ENCODE peak calls at places on chromosomes 3 and 15, in four cellular contexts. One of them, this sample, is unnamed.

GRCh38 chr3:102180291-102180931 is 254.4 kb upstream of the ZPLD1 start:
- DNase-seq in K562: no peak
- DNase-seq in IMR-90: peak; percentile 95
- DNase-seq in left ventricle myocardium inferior: no peak
- DNase-seq in this sample: no peak

GRCh38 chr3:58486036-58486435 is 5.9 kb upstream of the KCTD6 start:
- DNase-seq in K562: no peak
- DNase-seq in IMR-90: no peak
- DNase-seq in left ventricle myocardium inferior: no peak
- DNase-seq in this sample: no peak

GRCh38 chr15:76994001-76994400 is 925 bp upstream of the PSTPIP1 start:
- DNase-seq in left ventricle myocardium inferior: peak; percentile 51
- DNase-seq in K562: no peak
- DNase-seq in IMR-90: no peak
- DNase-seq in this sample: no peak

GRCh38 chr3:132354916-132355702 is 37.9 kb downstream of the ACP3 start:
- DNase-seq in left ventricle myocardium inferior: no peak
- DNase-seq in K562: no peak
- DNase-seq in IMR-90: no peak
- DNase-seq in this sample: no peak

GRCh38 chr3:27221264-27221932 is 147.8 kb downstream of the NEK10 start:
- DNase-seq in IMR-90: no peak
- DNase-seq in K562: no peak
- DNase-seq in left ventricle myocardium inferior: no peak
- DNase-seq in this sample: no peak

GRCh38 chr3:125959317-125960065 is 9.5 kb upstream of the ROPN1B start:
- DNase-seq in IMR-90: no peak
- DNase-seq in left ventricle myocardium inferior: no peak
- DNase-seq in K562: no peak
- DNase-seq in this sample: no peak

GRCh38 chr3:113890256-113890900 is 51.8 kb downstream of the GRAMD1C start:
- DNase-seq in K562: no peak
- DNase-seq in IMR-90: no peak
- DNase-seq in left ventricle myocardium inferior: no peak
- DNase-seq in this sample: no peak

GRCh38 chr3:188061133-188061532 is 92.8 kb upstream of the LPP start:
- DNase-seq in K562: no peak
- DNase-seq in IMR-90: peak; percentile 64
- DNase-seq in left ventricle myocardium inferior: no peak
- DNase-seq in this sample: peak; percentile 15

GRCh38 chr3:128267541-128267940 is 114.3 kb downstream of the EEFSEC start:
- DNase-seq in IMR-90: no peak
- DNase-seq in left ventricle myocardium inferior: no peak
- DNase-seq in K562: no peak
- DNase-seq in this sample: no peak

GRCh38 chr3:28916713-28917499 is 364.0 kb upstream of the RBMS3 start:
- DNase-seq in IMR-90: peak; percentile 65
- DNase-seq in left ventricle myocardium inferior: peak; percentile 54
- DNase-seq in K562: no peak
- DNase-seq in this sample: peak; percentile 4

GRCh38 chr3:194204036-194204792 is 68.3 kb downstream of the HES1 start:
- DNase-seq in IMR-90: no peak
- DNase-seq in K562: no peak
- DNase-seq in left ventricle myocardium inferior: no peak
- DNase-seq in this sample: peak; percentile 56

GRCh38 chr3:194201953-194202666 is 66.2 kb downstream of the HES1 start:
- DNase-seq in left ventricle myocardium inferior: no peak
- DNase-seq in K562: no peak
- DNase-seq in IMR-90: no peak
- DNase-seq in this sample: no peak

GRCh38 chr3:194204793-194205065 is 68.8 kb downstream of the HES1 start:
- DNase-seq in K562: no peak
- DNase-seq in IMR-90: no peak
- DNase-seq in left ventricle myocardium inferior: no peak
- DNase-seq in this sample: peak; percentile 9

GRCh38 chr3:194205675-194206133 is 69.8 kb downstream of the HES1 start:
- DNase-seq in IMR-90: no peak
- DNase-seq in K562: no peak
- DNase-seq in left ventricle myocardium inferior: no peak
- DNase-seq in this sample: peak; percentile 71

GRCh38 chr3:194203482-194204035 is 67.6 kb downstream of the HES1 start:
- DNase-seq in left ventricle myocardium inferior: no peak
- DNase-seq in K562: no peak
- DNase-seq in IMR-90: no peak
- DNase-seq in this sample: no peak
- H3K4me3 ChIP-seq in left ventricle myocardium inferior: peak overlapping the region; percentile 51
- H3K4me3 ChIP-seq in K562: no peak overlapping the region
- H3K4me3 ChIP-seq in IMR-90: no peak overlapping the region
- H3K4me3 ChIP-seq in this sample: peak overlapping the region; percentile 16

GRCh38 chr15:73711526-73711925 is 27.3 kb downstream of the CD276 start:
- DNase-seq in left ventricle myocardium inferior: no peak
- DNase-seq in IMR-90: no peak
- DNase-seq in K562: no peak
- DNase-seq in this sample: no peak
- H3K36me3 ChIP-seq in left ventricle myocardium inferior: peaks cover 40% of the 10 kb centered on the region
- H3K36me3 ChIP-seq in IMR-90: peaks cover 67% of the 10 kb centered on the region
- H3K36me3 ChIP-seq in K562: no peaks in the 10 kb centered on the region
- H3K36me3 ChIP-seq in this sample: peaks cover 59% of the 10 kb centered on the region

DNA sequence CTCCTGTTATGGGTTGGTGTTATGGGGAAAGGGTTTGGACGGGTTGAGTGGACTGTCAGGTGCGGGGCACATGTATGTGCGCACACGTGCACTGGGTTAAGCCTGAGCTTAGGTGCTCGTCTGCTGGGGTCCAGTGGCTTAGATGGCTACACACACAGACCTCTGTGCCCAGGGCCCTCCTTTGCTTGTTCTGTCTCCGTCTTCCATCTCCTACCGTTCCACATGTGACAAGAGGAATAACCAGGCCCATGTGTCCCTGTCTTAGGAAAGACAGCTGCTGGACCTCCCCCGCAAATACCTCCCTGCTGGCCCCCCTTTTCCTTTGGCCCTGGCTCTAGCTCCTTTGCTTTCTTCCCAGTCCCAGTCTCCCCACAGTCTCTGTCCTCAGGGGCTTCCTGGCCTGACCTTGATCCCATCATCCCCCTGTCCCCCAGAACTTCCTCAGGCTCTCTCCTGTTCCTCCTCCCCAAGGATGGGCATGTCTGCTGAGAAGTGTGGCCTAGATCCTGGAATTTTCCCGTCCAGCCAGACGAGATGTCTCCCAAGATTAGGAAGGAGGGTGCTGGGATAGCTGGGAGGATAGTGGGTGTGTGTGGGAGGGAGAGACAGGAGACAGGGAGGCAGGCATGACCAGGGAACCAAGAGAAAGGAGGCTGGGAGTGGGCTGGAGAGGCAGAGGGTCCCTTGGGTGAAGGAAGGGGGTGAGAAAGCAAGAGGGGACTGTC is 805 bp upstream of the THPO start:
- DNase-seq in K562: no peak
- DNase-seq in IMR-90: no peak
- DNase-seq in left ventricle myocardium inferior: no peak
- DNase-seq in this sample: no peak
- H3K4me3 ChIP-seq in K562: no peak overlapping the region
- H3K4me3 ChIP-seq in IMR-90: no peak overlapping the region
- H3K4me3 ChIP-seq in left ventricle myocardium inferior: peak overlapping the region; percentile 69
- H3K4me3 ChIP-seq in this sample: no peak overlapping the region

DNA sequence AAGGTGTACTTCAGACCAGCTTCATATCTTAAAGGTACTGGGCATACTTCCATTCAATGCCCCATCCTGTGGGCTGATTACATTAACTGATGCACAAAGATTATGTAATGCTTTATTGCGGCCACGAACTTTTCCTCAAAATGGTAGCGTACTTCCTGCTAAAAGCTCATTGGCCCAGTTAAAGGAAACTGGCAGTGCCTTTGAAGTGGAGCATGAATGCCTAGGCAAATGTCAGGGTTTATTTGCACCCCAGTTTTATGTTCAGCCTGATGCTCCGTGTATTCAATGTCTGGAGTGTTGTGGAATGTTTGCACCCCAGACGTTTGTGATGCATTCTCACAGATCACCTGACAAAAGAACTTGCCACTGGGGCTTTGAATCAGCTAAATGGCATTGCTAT is 3.4 kb downstream of the SKIL start:
- DNase-seq in IMR-90: peak; percentile 11
- DNase-seq in K562: no peak
- DNase-seq in left ventricle myocardium inferior: no peak
- DNase-seq in this sample: no peak
- H3K36me3 ChIP-seq in IMR-90: peaks cover 18% of the 10 kb centered on the region
- H3K36me3 ChIP-seq in K562: peaks cover 25% of the 10 kb centered on the region
- H3K36me3 ChIP-seq in left ventricle myocardium inferior: peaks cover 41% of the 10 kb centered on the region
- H3K36me3 ChIP-seq in this sample: peaks cover 16% of the 10 kb centered on the region

This sample was measured in HAP-1.